ENCODE peak calls at places on chromosome 17, in five cellular contexts. O is NCI-H345; B is prostate gland; H is CD8-positive, alpha-beta T cell; A is HEK293T. Z is an unnamed sample.

GRCh38 chr17:49406791-49407190 is 7.9 kb downstream of the PHB1 start:
- DNase-seq in O (no peak), B (no peak), H (no peak), A (no peak), Z (no peak)

GRCh38 chr17:77214328-77214727 is 73.6 kb downstream of the SEC14L1 start:
- DNase-seq in O (no peak), B (no peak), H (no peak), A (no peak), Z (no peak)

GRCh38 chr17:75950850-75951554 is 10.2 kb upstream of the FBF1 start:
- DNase-seq in O (no peak), B (no peak), H (no peak), A (no peak), Z (no peak)

GRCh38 chr17:18995220-18995619 is 9.3 kb downstream of the FAM83G start:
- DNase-seq in O (no peak), B (no peak), H (no peak), A (no peak), Z (no peak)

GRCh38 chr17:67998466-67998865 is 2.2 kb upstream of the C17orf58 start:
- DNase-seq in O (no peak), B (no peak), H (no peak), A (no peak), Z (no peak)

GRCh38 chr17:33240397-33240796 is 52.7 kb downstream of the ASIC2 start:
- DNase-seq in O (peak), B (no peak), H (no peak), A (no peak), Z (no peak)

GRCh38 chr17:81033535-81034167 is 1.3 kb upstream of the BAIAP2 start:
- DNase-seq in O (no peak), B (no peak), H (no peak), A (no peak), Z (peak)

GRCh38 chr17:9237661-9238301 is 216.5 kb downstream of the NTN1 start:
- DNase-seq in O (no peak), B (no peak), H (no peak), A (no peak), Z (no peak)

GRCh38 chr17:45111838-45112237 is 20.5 kb downstream of the PLCD3 start:
- DNase-seq in O (no peak), B (no peak), H (no peak), A (no peak), Z (no peak)

GRCh38 chr17:65902165-65902564 is 289.8 kb downstream of the CEP112 start:
- DNase-seq in O (peak), B (no peak), H (no peak), A (no peak), Z (no peak)

GRCh38 chr17:82978765-82979349 is 100.6 kb upstream of the METRNL start:
- DNase-seq in O (no peak), B (no peak), H (no peak), A (no peak), Z (peak)

GRCh38 chr17:64256913-64257807 is 5.9 kb downstream of the TEX2 start:
- DNase-seq in O (no peak), B (no peak), H (no peak), A (no peak), Z (no peak)

GRCh38 chr17:75183999-75184884 is 1.5 kb upstream of the SUMO2 start:
- DNase-seq in O (no peak), B (no peak), H (no peak), A (no peak), Z (no peak)

GRCh38 chr17:82021728-82022309 is 859 bp downstream of the CENPX start:
- DNase-seq in O (no peak), B (no peak), H (no peak), A (no peak), Z (no peak)

Z was measured in left lung.